ENCODE peak calls at places on chromosomes 1 and 21, in six cellular contexts. B is ELR; C is lung microvascular endothelial cell; Y is SJSA1; R is activated naive CD8-positive, alpha-beta T cell treated with anti-CD3 and anti-CD28 coated beads for 36 hours; D is H54. V is an unnamed sample.

GRCh38 chr1:30312226-30312625 is 411.2 kb downstream of the MATN1 start:
- DNase-seq in R (no peak), Y (no peak), B (no peak), D (no peak), C (no peak), V (no peak)

GRCh38 chr1:208604295-208604694 is 360.1 kb upstream of the PLXNA2 start:
- DNase-seq in B (peak), Y (peak), R (no peak), C (peak), D (no peak), V (no peak)

GRCh38 chr1:31910933-31911332 is 27.2 kb downstream of the PTP4A2 start:
- DNase-seq in B (no peak), R (no peak), Y (no peak), C (no peak), D (no peak), V (no peak)

GRCh38 chr1:24390924-24391782 is 22.4 kb downstream of the STPG1 start:
- DNase-seq in D (peak), Y (peak), B (peak), R (peak), C (peak), V (peak)

GRCh38 chr1:51636765-51637522 is 20.1 kb downstream of the OSBPL9 start:
- DNase-seq in C (peak), D (no peak), Y (peak), R (no peak), B (peak), V (peak)

GRCh38 chr1:163565171-163565570 is 243.4 kb downstream of the NUF2 start:
- DNase-seq in B (no peak), Y (no peak), R (no peak), D (no peak), C (peak), V (no peak)

GRCh38 chr1:245084551-245084950 is 70.2 kb upstream of the KIF26B start:
- DNase-seq in R (no peak), B (peak), Y (no peak), D (no peak), C (no peak), V (no peak)

GRCh38 chr21:34669149-34669879 is 520 bp downstream of the CLIC6 start:
- DNase-seq in B (no peak), C (no peak), D (no peak), Y (no peak), R (peak), V (peak)

GRCh38 chr1:204348197-204348596 is 11.5 kb downstream of the PLEKHA6 start:
- DNase-seq in Y (no peak), D (no peak), B (no peak), R (no peak), C (no peak), V (no peak)

GRCh38 chr1:219143735-219144134 is 29.9 kb upstream of the LYPLAL1 start:
- DNase-seq in Y (no peak), D (no peak), C (peak), R (no peak), B (peak), V (no peak)

GRCh38 chr1:208601569-208601968 is 357.4 kb upstream of the PLXNA2 start:
- DNase-seq in Y (no peak), D (no peak), C (no peak), B (no peak), R (no peak), V (no peak)

GRCh38 chr1:110133436-110133835 is 16.9 kb upstream of the SLC6A17 start:
- DNase-seq in Y (no peak), D (no peak), R (no peak), B (no peak), C (no peak), V (no peak)

GRCh38 chr1:25944986-25945385 is 38.8 kb upstream of the STMN1 start:
- DNase-seq in R (no peak), Y (no peak), D (no peak), C (no peak), B (peak), V (no peak)

GRCh38 chr1:48916121-48917069 is 139.7 kb upstream of the BEND5 start:
- DNase-seq in D (peak), C (peak), R (no peak), Y (no peak), B (peak), V (no peak)

GRCh38 chr1:246559310-246559709 is 6.8 kb downstream of the TFB2M start:
- DNase-seq in D (no peak), C (no peak), B (no peak), R (no peak), Y (no peak), V (no peak)